ENCODE peak calls at places on chromosomes 4 and X, in nine cellular contexts. One of them, this sample, is unnamed.
A peak's percentile ranks its signal among the peaks of the same experiment; 100 is the strongest.

GRCh38 chr4:80027611-80028010 is 45.4 kb downstream of the ANTXR2 start:
- DNase-seq in fibroblast of lung: no peak
- DNase-seq in astrocyte: no peak
- DNase-seq in tibial artery: no peak
- DNase-seq in osteocyte: no peak
- DNase-seq in WTC11: no peak
- DNase-seq in hepatocyte: no peak
- DNase-seq in CD4-positive, alpha-beta T cell: no peak
- DNase-seq in choroid plexus epithelial cell: peak; percentile 79
- DNase-seq in this sample: no peak

GRCh38 chr4:114399085-114399484 is 199.5 kb upstream of the UGT8 start:
- DNase-seq in CD4-positive, alpha-beta T cell: no peak
- DNase-seq in choroid plexus epithelial cell: peak; percentile 11
- DNase-seq in tibial artery: no peak
- DNase-seq in astrocyte: no peak
- DNase-seq in osteocyte: no peak
- DNase-seq in fibroblast of lung: no peak
- DNase-seq in hepatocyte: peak; percentile 32
- DNase-seq in WTC11: peak; percentile 57
- DNase-seq in this sample: no peak

GRCh38 chr4:140149851-140150635 is 3.9 kb downstream of the MAML3 start:
- DNase-seq in astrocyte: peak; percentile 53
- DNase-seq in tibial artery: peak; percentile 83
- DNase-seq in hepatocyte: peak; percentile 82
- DNase-seq in fibroblast of lung: peak; percentile 54
- DNase-seq in osteocyte: peak; percentile 85
- DNase-seq in choroid plexus epithelial cell: peak; percentile 53
- DNase-seq in CD4-positive, alpha-beta T cell: peak; percentile 53
- DNase-seq in WTC11: peak; percentile 73
- DNase-seq in this sample: peak; percentile 80

GRCh38 chr4:7725951-7726350 is 213.7 kb downstream of the AFAP1 start:
- DNase-seq in WTC11: no peak
- DNase-seq in tibial artery: no peak
- DNase-seq in hepatocyte: no peak
- DNase-seq in CD4-positive, alpha-beta T cell: no peak
- DNase-seq in choroid plexus epithelial cell: no peak
- DNase-seq in fibroblast of lung: peak; percentile 10
- DNase-seq in osteocyte: no peak
- DNase-seq in astrocyte: no peak
- DNase-seq in this sample: no peak

GRCh38 chr4:169121920-169122319 is 111.9 kb upstream of the CBR4 start:
- DNase-seq in WTC11: no peak
- DNase-seq in choroid plexus epithelial cell: no peak
- DNase-seq in astrocyte: no peak
- DNase-seq in tibial artery: no peak
- DNase-seq in osteocyte: no peak
- DNase-seq in hepatocyte: no peak
- DNase-seq in fibroblast of lung: no peak
- DNase-seq in CD4-positive, alpha-beta T cell: no peak
- DNase-seq in this sample: no peak

GRCh38 chrX:44071847-44072545 is 98.8 kb upstream of the NDP start:
- DNase-seq in osteocyte: no peak
- DNase-seq in hepatocyte: peak; percentile 17
- DNase-seq in fibroblast of lung: peak; percentile 76
- DNase-seq in astrocyte: peak; percentile 76
- DNase-seq in CD4-positive, alpha-beta T cell: no peak
- DNase-seq in choroid plexus epithelial cell: peak; percentile 66
- DNase-seq in WTC11: no peak
- DNase-seq in tibial artery: no peak
- DNase-seq in this sample: no peak

GRCh38 chrX:103640401-103641155 is 11.8 kb downstream of the TCEAL1 start:
- DNase-seq in tibial artery: no peak
- DNase-seq in hepatocyte: no peak
- DNase-seq in fibroblast of lung: peak; percentile 64
- DNase-seq in CD4-positive, alpha-beta T cell: no peak
- DNase-seq in WTC11: no peak
- DNase-seq in osteocyte: no peak
- DNase-seq in choroid plexus epithelial cell: peak; percentile 45
- DNase-seq in astrocyte: peak; percentile 42
- DNase-seq in this sample: no peak

GRCh38 chr4:112979881-112980421 is 69.5 kb upstream of the ANK2 start:
- DNase-seq in osteocyte: no peak
- DNase-seq in choroid plexus epithelial cell: no peak
- DNase-seq in WTC11: peak; percentile 36
- DNase-seq in fibroblast of lung: no peak
- DNase-seq in CD4-positive, alpha-beta T cell: no peak
- DNase-seq in tibial artery: no peak
- DNase-seq in hepatocyte: no peak
- DNase-seq in astrocyte: no peak
- DNase-seq in this sample: no peak

GRCh38 chr4:123596805-123597204 is 200.2 kb downstream of the SPRY1 start:
- DNase-seq in WTC11: no peak
- DNase-seq in astrocyte: no peak
- DNase-seq in osteocyte: no peak
- DNase-seq in fibroblast of lung: no peak
- DNase-seq in hepatocyte: no peak
- DNase-seq in tibial artery: no peak
- DNase-seq in CD4-positive, alpha-beta T cell: no peak
- DNase-seq in choroid plexus epithelial cell: no peak
- DNase-seq in this sample: no peak

GRCh38 chr4:65241257-65241997 is 428.9 kb downstream of the EPHA5 start:
- DNase-seq in WTC11: no peak
- DNase-seq in astrocyte: no peak
- DNase-seq in tibial artery: no peak
- DNase-seq in choroid plexus epithelial cell: no peak
- DNase-seq in osteocyte: no peak
- DNase-seq in fibroblast of lung: no peak
- DNase-seq in CD4-positive, alpha-beta T cell: no peak
- DNase-seq in hepatocyte: no peak
- DNase-seq in this sample: no peak

GRCh38 chrX:23786268-23786815 is 3.4 kb downstream of the SAT1 start:
- DNase-seq in CD4-positive, alpha-beta T cell: no peak
- DNase-seq in choroid plexus epithelial cell: peak; percentile 42
- DNase-seq in osteocyte: no peak
- DNase-seq in tibial artery: no peak
- DNase-seq in WTC11: no peak
- DNase-seq in astrocyte: no peak
- DNase-seq in fibroblast of lung: peak; percentile 17
- DNase-seq in hepatocyte: peak; percentile 47
- DNase-seq in this sample: no peak

GRCh38 chr4:2936773-2937145 is 26.4 kb downstream of the NOP14 start:
- DNase-seq in fibroblast of lung: peak; percentile 33
- DNase-seq in tibial artery: peak; percentile 65
- DNase-seq in hepatocyte: peak; percentile 42
- DNase-seq in choroid plexus epithelial cell: peak; percentile 71
- DNase-seq in WTC11: no peak
- DNase-seq in CD4-positive, alpha-beta T cell: no peak
- DNase-seq in astrocyte: peak; percentile 76
- DNase-seq in osteocyte: no peak
- DNase-seq in this sample: peak; percentile 79

GRCh38 chr4:158823461-158823873 is 54.6 kb downstream of the FNIP2 start:
- DNase-seq in osteocyte: no peak
- DNase-seq in choroid plexus epithelial cell: peak; percentile 42
- DNase-seq in fibroblast of lung: peak; percentile 18
- DNase-seq in hepatocyte: no peak
- DNase-seq in astrocyte: peak; percentile 94
- DNase-seq in WTC11: no peak
- DNase-seq in tibial artery: no peak
- DNase-seq in CD4-positive, alpha-beta T cell: no peak
- DNase-seq in this sample: peak; percentile 6

GRCh38 chr4:139736257-139736626 is 70.6 kb downstream of the MGST2 start:
- DNase-seq in hepatocyte: no peak
- DNase-seq in osteocyte: no peak
- DNase-seq in astrocyte: no peak
- DNase-seq in WTC11: no peak
- DNase-seq in tibial artery: no peak
- DNase-seq in fibroblast of lung: no peak
- DNase-seq in choroid plexus epithelial cell: peak; percentile 5
- DNase-seq in CD4-positive, alpha-beta T cell: no peak
- DNase-seq in this sample: peak; percentile 19

GRCh38 chr4:41981456-41981855 is at the start of gene DCAF4L1:
- DNase-seq in osteocyte: no peak
- DNase-seq in fibroblast of lung: no peak
- DNase-seq in hepatocyte: no peak
- DNase-seq in tibial artery: no peak
- DNase-seq in CD4-positive, alpha-beta T cell: no peak
- DNase-seq in WTC11: no peak
- DNase-seq in choroid plexus epithelial cell: no peak
- DNase-seq in astrocyte: no peak
- DNase-seq in this sample: no peak

GRCh38 chr4:25863347-25863784 is 578 bp upstream of the SEL1L3 start:
- DNase-seq in choroid plexus epithelial cell: no peak
- DNase-seq in osteocyte: no peak
- DNase-seq in tibial artery: no peak
- DNase-seq in WTC11: peak; percentile 63
- DNase-seq in fibroblast of lung: no peak
- DNase-seq in astrocyte: no peak
- DNase-seq in CD4-positive, alpha-beta T cell: no peak
- DNase-seq in hepatocyte: peak; percentile 64
- DNase-seq in this sample: peak; percentile 29

GRCh38 chrX:367349-367748 is 19.4 kb downstream of the PPP2R3B start:
- DNase-seq in choroid plexus epithelial cell: no peak
- DNase-seq in tibial artery: no peak
- DNase-seq in fibroblast of lung: no peak
- DNase-seq in astrocyte: no peak
- DNase-seq in osteocyte: no peak
- DNase-seq in WTC11: no peak
- DNase-seq in CD4-positive, alpha-beta T cell: no peak
- DNase-seq in hepatocyte: no peak
- DNase-seq in this sample: no peak

DNA sequence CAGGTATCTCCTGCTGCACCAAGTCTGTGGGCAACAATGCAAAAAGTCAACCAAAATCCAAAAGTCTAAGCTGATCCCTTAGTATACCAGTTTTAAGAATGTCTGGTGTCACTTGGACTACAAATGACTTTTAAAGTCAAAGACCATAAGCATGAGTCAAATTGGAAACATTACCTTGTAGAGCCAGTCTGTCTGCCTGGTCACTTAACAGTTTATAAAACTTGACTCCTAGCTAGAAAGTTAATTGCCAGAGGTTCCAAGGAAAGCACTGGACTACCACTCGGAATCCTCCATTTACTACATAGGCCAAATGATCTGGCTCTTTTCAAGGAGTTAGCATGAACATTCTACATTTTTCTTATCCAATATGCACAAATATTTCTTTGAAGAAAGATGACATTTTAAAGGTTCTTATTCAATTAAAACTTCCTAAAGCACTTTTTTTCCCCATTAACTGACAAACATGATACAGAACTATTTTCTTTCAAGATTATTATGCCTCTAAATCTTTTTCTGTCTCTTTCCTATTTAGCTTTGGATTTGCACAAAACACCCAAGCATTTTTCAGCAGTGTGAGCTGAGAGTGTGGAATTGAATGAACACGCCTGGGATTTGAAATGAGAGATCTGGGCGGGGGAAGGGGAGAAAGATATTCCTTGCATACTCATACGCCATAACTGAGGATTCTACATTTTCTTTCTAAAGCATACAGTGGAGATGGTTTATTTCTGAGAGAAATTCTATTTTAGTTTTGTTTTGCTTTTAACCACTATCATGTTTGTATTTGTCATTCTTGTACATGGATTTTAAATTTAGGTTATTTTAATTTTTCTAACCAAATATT is 188.4 kb downstream of the SHROOM3 start:
- DNase-seq in CD4-positive, alpha-beta T cell: no peak
- DNase-seq in WTC11: no peak
- DNase-seq in choroid plexus epithelial cell: no peak
- DNase-seq in fibroblast of lung: no peak
- DNase-seq in osteocyte: no peak
- DNase-seq in tibial artery: no peak
- DNase-seq in astrocyte: no peak
- DNase-seq in hepatocyte: no peak
- DNase-seq in this sample: no peak
- TF ChIP-seq CTCF in CD4-positive, alpha-beta T cell: no peak
- TF ChIP-seq CTCF in WTC11: no peak
- TF ChIP-seq CTCF in choroid plexus epithelial cell: no peak
- TF ChIP-seq CTCF in fibroblast of lung: no peak
- TF ChIP-seq CTCF in osteocyte: no peak
- TF ChIP-seq CTCF in tibial artery: no peak
- TF ChIP-seq CTCF in astrocyte: no peak
- TF ChIP-seq CTCF in hepatocyte: no peak
- TF ChIP-seq CTCF in this sample: no peak

GRCh38 chrX:153438522-153438921 is 7.3 kb downstream of the TREX2 start:
- DNase-seq in osteocyte: no peak
- DNase-seq in choroid plexus epithelial cell: peak; percentile 61
- DNase-seq in hepatocyte: peak; percentile 39
- DNase-seq in fibroblast of lung: no peak
- DNase-seq in WTC11: no peak
- DNase-seq in tibial artery: no peak
- DNase-seq in astrocyte: peak; percentile 15
- DNase-seq in CD4-positive, alpha-beta T cell: no peak
- DNase-seq in this sample: peak; percentile 12
- TF ChIP-seq CTCF in osteocyte: peak; percentile 51
- TF ChIP-seq CTCF in choroid plexus epithelial cell: peak; percentile 64
- TF ChIP-seq CTCF in hepatocyte: peak; percentile 44
- TF ChIP-seq CTCF in fibroblast of lung: no peak
- TF ChIP-seq CTCF in WTC11: no peak
- TF ChIP-seq CTCF in tibial artery: no peak
- TF ChIP-seq CTCF in astrocyte: peak; percentile 20
- TF ChIP-seq CTCF in CD4-positive, alpha-beta T cell: no peak
- TF ChIP-seq CTCF in this sample: no peak

GRCh38 chrX:107547621-107548020 is 80.7 kb upstream of the PRPS1 start:
- DNase-seq in tibial artery: no peak
- DNase-seq in astrocyte: no peak
- DNase-seq in choroid plexus epithelial cell: no peak
- DNase-seq in fibroblast of lung: no peak
- DNase-seq in hepatocyte: no peak
- DNase-seq in osteocyte: no peak
- DNase-seq in CD4-positive, alpha-beta T cell: no peak
- DNase-seq in WTC11: no peak
- DNase-seq in this sample: no peak

GRCh38 chrX:107537815-107538214 is 88.4 kb downstream of the FRMPD3 start:
- DNase-seq in WTC11: peak; percentile 43
- DNase-seq in CD4-positive, alpha-beta T cell: peak; percentile 3
- DNase-seq in choroid plexus epithelial cell: peak; percentile 67
- DNase-seq in hepatocyte: peak; percentile 60
- DNase-seq in osteocyte: no peak
- DNase-seq in tibial artery: no peak
- DNase-seq in fibroblast of lung: peak; percentile 57
- DNase-seq in astrocyte: peak; percentile 16
- DNase-seq in this sample: peak; percentile 62

GRCh38 chrX:107541244-107541643 is 87.1 kb upstream of the PRPS1 start:
- DNase-seq in choroid plexus epithelial cell: no peak
- DNase-seq in fibroblast of lung: peak; percentile 7
- DNase-seq in WTC11: no peak
- DNase-seq in osteocyte: no peak
- DNase-seq in hepatocyte: peak; percentile 52
- DNase-seq in astrocyte: peak; percentile 12
- DNase-seq in CD4-positive, alpha-beta T cell: no peak
- DNase-seq in tibial artery: no peak
- DNase-seq in this sample: no peak

GRCh38 chrX:107542500-107542899 is 85.8 kb upstream of the PRPS1 start:
- DNase-seq in osteocyte: no peak
- DNase-seq in hepatocyte: peak; percentile 30
- DNase-seq in fibroblast of lung: peak; percentile 31
- DNase-seq in WTC11: peak; percentile 14
- DNase-seq in CD4-positive, alpha-beta T cell: no peak
- DNase-seq in choroid plexus epithelial cell: peak; percentile 46
- DNase-seq in astrocyte: peak; percentile 33
- DNase-seq in tibial artery: no peak
- DNase-seq in this sample: no peak
- TF ChIP-seq CTCF in osteocyte: peak; percentile 12
- TF ChIP-seq CTCF in hepatocyte: peak; percentile 28
- TF ChIP-seq CTCF in fibroblast of lung: peak; percentile 31
- TF ChIP-seq CTCF in WTC11: no peak
- TF ChIP-seq CTCF in CD4-positive, alpha-beta T cell: no peak
- TF ChIP-seq CTCF in choroid plexus epithelial cell: peak; percentile 42
- TF ChIP-seq CTCF in astrocyte: peak; percentile 13
- TF ChIP-seq CTCF in tibial artery: no peak
- TF ChIP-seq CTCF in this sample: no peak

GRCh38 chrX:53294024-53294648 is 12.8 kb upstream of the IQSEC2 start:
- DNase-seq in tibial artery: no peak
- DNase-seq in choroid plexus epithelial cell: peak; percentile 45
- DNase-seq in osteocyte: no peak
- DNase-seq in hepatocyte: no peak
- DNase-seq in fibroblast of lung: peak; percentile 25
- DNase-seq in CD4-positive, alpha-beta T cell: no peak
- DNase-seq in astrocyte: no peak
- DNase-seq in WTC11: no peak
- DNase-seq in this sample: no peak
- TF ChIP-seq CTCF in tibial artery: no peak
- TF ChIP-seq CTCF in choroid plexus epithelial cell: peak; percentile 51
- TF ChIP-seq CTCF in osteocyte: peak; percentile 37
- TF ChIP-seq CTCF in hepatocyte: no peak
- TF ChIP-seq CTCF in fibroblast of lung: peak; percentile 14
- TF ChIP-seq CTCF in CD4-positive, alpha-beta T cell: no peak
- TF ChIP-seq CTCF in astrocyte: no peak
- TF ChIP-seq CTCF in WTC11: no peak
- TF ChIP-seq CTCF in this sample: no peak